ENCODE peak calls at places on chromosomes 16 and 17, in six cellular contexts. C is NCI-H1092 treated with DMSO at 0.1 percent for 48 hours; M is fibroblast of pulmonary artery; Y is SHP77; E is ascending aorta; S is stimulated activated naive B cell treated with anti-CD40 and anti-IgM and Interleukin-4, amounts not matched to agents 10 μg/mL and 1 μg/mL and 100 μg/mL, for 72 hours. V is an unnamed sample.

GRCh38 chr17:35390663-35391062 is 17.2 kb upstream of the SLFN11 start:
- DNase-seq in C (no peak), M (peak; percentile 61), Y (no peak), E (no peak), S (no peak), V (no peak)

GRCh38 chr17:42288985-42289862 is 926 bp downstream of the STAT5A start:
- DNase-seq in C (no peak), M (no peak), Y (no peak), E (peak; percentile 71), S (peak; percentile 50), V (no peak)

GRCh38 chr16:57585051-57585687 is 42.7 kb downstream of the ADGRG5 start:
- DNase-seq in C (no peak), M (no peak), Y (no peak), E (no peak), S (no peak), V (no peak)

GRCh38 chr16:84043486-84044107 is 1.0 kb upstream of the SLC38A8 start:
- DNase-seq in C (no peak), M (no peak), Y (no peak), E (no peak), S (no peak), V (no peak)

GRCh38 chr16:67198238-67198734 is 645 bp upstream of the ELMO3 start:
- DNase-seq in C (no peak), M (no peak), Y (no peak), E (no peak), S (no peak), V (peak; percentile 43)

GRCh38 chr17:58330997-58331814 is 2.6 kb upstream of the TSPOAP1 start:
- DNase-seq in C (no peak), M (no peak), Y (no peak), E (no peak), S (peak; percentile 65), V (no peak)

GRCh38 chr16:66289051-66289680 is 77.3 kb upstream of the CDH5 start:
- DNase-seq in C (no peak), M (no peak), Y (no peak), E (no peak), S (no peak), V (no peak)

GRCh38 chr17:49523706-49524472 is 28.8 kb downstream of the NGFR start:
- DNase-seq in C (no peak), M (no peak), Y (no peak), E (peak; percentile 59), S (no peak), V (no peak)

GRCh38 chr16:69626256-69626655 is 60.5 kb downstream of the NFAT5 start:
- DNase-seq in C (no peak), M (peak; percentile 20), Y (no peak), E (no peak), S (no peak), V (peak; percentile 48)

GRCh38 chr16:50622643-50623369 is 58.3 kb downstream of the SNX20 start:
- DNase-seq in C (no peak), M (no peak), Y (no peak), E (no peak), S (no peak), V (no peak)

GRCh38 chr17:29862951-29863350 is 67.1 kb downstream of the SSH2 start:
- DNase-seq in C (no peak), M (no peak), Y (no peak), E (no peak), S (no peak), V (no peak)

GRCh38 chr16:30637952-30638351 is 12.8 kb upstream of the PRR14 start:
- DNase-seq in C (peak; percentile 46), M (peak; percentile 67), Y (peak; percentile 74), E (no peak), S (no peak), V (peak; percentile 74)

GRCh38 chr17:55852734-55853133 is 101.9 kb downstream of the PCTP start:
- DNase-seq in C (no peak), M (no peak), Y (no peak), E (no peak), S (no peak), V (no peak)

GRCh38 chr17:68103148-68103547 is 67.6 kb downstream of the KPNA2 start:
- DNase-seq in C (no peak), M (no peak), Y (no peak), E (no peak), S (no peak), V (peak; percentile 7)

GRCh38 chr17:13996758-13997157 is 72.5 kb upstream of the COX10 start:
- DNase-seq in C (no peak), M (no peak), Y (no peak), E (no peak), S (no peak), V (peak; percentile 54)

GRCh38 chr16:11570258-11570657 is 16.5 kb downstream of the LITAF start:
- DNase-seq in C (no peak), M (no peak), Y (no peak), E (no peak), S (no peak), V (no peak)

GRCh38 chr16:3993052-3993785 is 112.7 kb upstream of the CREBBP start:
- DNase-seq in C (no peak), M (no peak), Y (no peak), E (no peak), S (no peak), V (no peak)

GRCh38 chr16:70738083-70738977 is 52.5 kb upstream of the MTSS2 start:
- DNase-seq in C (peak; percentile 21), M (peak; percentile 56), Y (peak; percentile 83), E (peak; percentile 80), S (no peak), V (peak; percentile 88)

GRCh38 chr16:85755929-85756768 is 5.3 kb upstream of the C16orf74 start:
- DNase-seq in C (no peak), M (no peak), Y (no peak), E (no peak), S (peak; percentile 57), V (peak; percentile 18)

GRCh38 chr17:10661377-10661906 is 4.3 kb upstream of the MYH3 start:
- DNase-seq in C (no peak), M (no peak), Y (no peak), E (no peak), S (no peak), V (no peak)

GRCh38 chr17:35765731-35766488 is 5.2 kb downstream of the C17orf50 start:
- DNase-seq in C (no peak), M (no peak), Y (no peak), E (no peak), S (no peak), V (no peak)

GRCh38 chr17:4519361-4519788 is 20.7 kb downstream of the SPNS2 start:
- DNase-seq in C (peak; percentile 8), M (no peak), Y (no peak), E (no peak), S (no peak), V (no peak)

GRCh38 chr17:17685775-17686291 is 4.6 kb downstream of the RAI1 start:
- DNase-seq in C (no peak), M (peak; percentile 70), Y (peak; percentile 71), E (no peak), S (no peak), V (peak; percentile 95)

GRCh38 chr16:75653926-75654325 is 6.4 kb downstream of the TERF2IP start:
- DNase-seq in C (no peak), M (no peak), Y (no peak), E (no peak), S (no peak), V (no peak)

GRCh38 chr16:1072526-1073261 is at the start of gene SSTR5:
- DNase-seq in C (no peak), M (no peak), Y (no peak), E (no peak), S (no peak), V (no peak)

GRCh38 chr17:42720996-42721583 is 23.8 kb downstream of the EZH1 start:
- DNase-seq in C (peak; percentile 61), M (peak; percentile 87), Y (peak; percentile 46), E (no peak), S (no peak), V (peak; percentile 73)

V was measured in mesenchymal stem cell.